ENCODE peak calls at places on chromosomes 7 and 10, in four cellular contexts. One of them, this sample, is unnamed.
A peak's percentile ranks its signal among the peaks of the same experiment; 100 is the strongest.

GRCh38 chr10:63713191-63714144 is 192.3 kb downstream of the REEP3 start:
- DNase-seq in K562: no peak
- DNase-seq in GM12878: no peak
- DNase-seq in A549: no peak
- DNase-seq in this sample: peak; percentile 59

GRCh38 chr10:12081879-12082560 is 13.3 kb downstream of the DHTKD1 start:
- DNase-seq in A549: no peak
- DNase-seq in K562: no peak
- DNase-seq in GM12878: no peak
- DNase-seq in this sample: peak; percentile 68

GRCh38 chr7:155665957-155666287 is 21.5 kb downstream of the RBM33 start:
- DNase-seq in A549: peak; percentile 35
- DNase-seq in K562: no peak
- DNase-seq in GM12878: no peak
- DNase-seq in this sample: peak; percentile 93

GRCh38 chr7:158237672-158238335 is 349.8 kb downstream of the PTPRN2 start:
- DNase-seq in A549: no peak
- DNase-seq in K562: peak; percentile 51
- DNase-seq in GM12878: no peak
- DNase-seq in this sample: no peak

GRCh38 chr7:50502947-50503346 is 52.8 kb upstream of the FIGNL1 start:
- DNase-seq in GM12878: no peak
- DNase-seq in K562: no peak
- DNase-seq in A549: no peak
- DNase-seq in this sample: no peak

GRCh38 chr7:73894851-73895441 is 34.0 kb downstream of the TMEM270 start:
- DNase-seq in A549: peak; percentile 76
- DNase-seq in K562: peak; percentile 46
- DNase-seq in GM12878: no peak
- DNase-seq in this sample: peak; percentile 96

GRCh38 chr10:23198940-23199767 is 7.0 kb downstream of the PTF1A start:
- DNase-seq in GM12878: no peak
- DNase-seq in K562: no peak
- DNase-seq in A549: peak; percentile 18
- DNase-seq in this sample: no peak

GRCh38 chr7:142450206-142450605 is 192.3 kb upstream of the PRSS58 start:
- DNase-seq in A549: no peak
- DNase-seq in GM12878: no peak
- DNase-seq in K562: no peak
- DNase-seq in this sample: no peak

GRCh38 chr10:3624367-3624766 is 160.6 kb downstream of the KLF6 start:
- DNase-seq in A549: no peak
- DNase-seq in K562: no peak
- DNase-seq in GM12878: no peak
- DNase-seq in this sample: peak; percentile 88
- TF ChIP-seq RAD21 in A549: no peak
- TF ChIP-seq RAD21 in K562: no peak
- TF ChIP-seq RAD21 in GM12878: no peak
- TF ChIP-seq RAD21 in this sample: no peak

GRCh38 chr10:110717830-110718595 is 73.9 kb downstream of the RBM20 start:
- DNase-seq in K562: no peak
- DNase-seq in GM12878: no peak
- DNase-seq in A549: no peak
- DNase-seq in this sample: no peak
- TF ChIP-seq ELK1 in K562: no peak
- TF ChIP-seq ELK1 in GM12878: no peak
- TF ChIP-seq ELK1 in A549: no peak
- TF ChIP-seq ELK1 in this sample: no peak

GRCh38 chr10:88404133-88404532 is 179.0 kb downstream of the RNLS start:
- DNase-seq in K562: no peak
- DNase-seq in A549: no peak
- DNase-seq in GM12878: no peak
- DNase-seq in this sample: no peak

GRCh38 chr10:88399240-88399639 is 183.9 kb downstream of the RNLS start:
- DNase-seq in K562: no peak
- DNase-seq in GM12878: no peak
- DNase-seq in A549: no peak
- DNase-seq in this sample: no peak

GRCh38 chr10:88401671-88402347 is 181.3 kb downstream of the RNLS start:
- DNase-seq in K562: no peak
- DNase-seq in A549: no peak
- DNase-seq in GM12878: no peak
- DNase-seq in this sample: peak; percentile 35
- TF ChIP-seq RAD21 in K562: no peak
- TF ChIP-seq RAD21 in A549: peak; percentile 33
- TF ChIP-seq RAD21 in GM12878: peak; percentile 35
- TF ChIP-seq RAD21 in this sample: peak; percentile 35

DNA sequence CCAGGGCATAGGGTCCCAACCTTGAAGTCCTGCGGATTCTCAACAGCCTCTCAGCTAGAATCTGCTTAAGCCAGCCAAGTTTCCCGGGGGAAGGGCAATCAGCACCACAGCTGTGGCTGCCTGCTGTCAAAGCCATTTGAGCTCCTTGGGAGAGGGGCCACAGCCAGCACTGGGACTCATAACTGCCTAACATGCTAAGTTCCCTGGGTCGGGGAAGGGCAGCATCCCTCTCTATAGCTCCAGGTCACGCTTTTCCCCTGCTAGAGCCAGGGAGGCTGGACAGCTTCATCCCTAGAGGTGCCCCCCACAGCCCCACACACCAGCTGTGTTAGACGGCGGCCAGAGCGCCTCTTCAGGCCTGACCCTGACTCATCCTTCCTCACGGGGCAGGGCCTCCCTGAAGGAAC is 49.6 kb upstream of the PDE1C start:
- DNase-seq in A549: no peak
- DNase-seq in K562: no peak
- DNase-seq in GM12878: no peak
- DNase-seq in this sample: no peak
- TF ChIP-seq ELK1 in A549: no peak
- TF ChIP-seq ELK1 in K562: no peak
- TF ChIP-seq ELK1 in GM12878: no peak
- TF ChIP-seq ELK1 in this sample: no peak

This sample was measured in IMR-90.